ENCODE peak calls at places on chromosome 9, in ten cellular contexts. F is GM06990; Y is CD8-positive, alpha-beta T cell; O is BE2C; S is GM12864; K is Peyer's patch; W is MM.1S; E is lower leg skin; G is suprapubic skin; Z is tibial artery. J is an unnamed sample.

GRCh38 chr9:114271556-114272510 is 51.1 kb upstream of the ORM1 start:
- DNase-seq in F (no peak), Y (no peak), O (peak), S (no peak), K (no peak), W (peak), E (no peak), G (peak), Z (peak), J (no peak)

GRCh38 chr9:119004618-119004990 is 364.6 kb downstream of the BRINP1 start:
- DNase-seq in F (no peak), Y (no peak), O (no peak), S (no peak), K (peak), W (no peak), E (no peak), G (peak), Z (peak), J (peak)

GRCh38 chr9:19631181-19631580 is 157.7 kb downstream of the SLC24A2 start:
- DNase-seq in F (no peak), Y (no peak), O (no peak), S (no peak), K (no peak), W (no peak), E (no peak), G (no peak), Z (no peak), J (no peak)

GRCh38 chr9:61673664-61674381 is 484.0 kb downstream of the SPATA31A7 start:
- DNase-seq in F (no peak), Y (no peak), O (no peak), S (no peak), K (no peak), W (no peak), E (peak), G (peak), Z (no peak), J (no peak)

GRCh38 chr9:131886839-131887238 is 147.0 kb upstream of the RAPGEF1 start:
- DNase-seq in F (no peak), Y (no peak), O (no peak), S (no peak), K (no peak), W (no peak), E (no peak), G (no peak), Z (no peak), J (no peak)

GRCh38 chr9:89849096-89849495 is 244.3 kb downstream of the GADD45G start:
- DNase-seq in F (no peak), Y (no peak), O (no peak), S (no peak), K (no peak), W (no peak), E (no peak), G (no peak), Z (no peak), J (no peak)

GRCh38 chr9:114503522-114504340 is 1.5 kb downstream of the WHRN start:
- DNase-seq in F (no peak), Y (no peak), O (no peak), S (no peak), K (no peak), W (peak), E (no peak), G (no peak), Z (no peak), J (no peak)

GRCh38 chr9:89802809-89803355 is 198.1 kb downstream of the GADD45G start:
- DNase-seq in F (no peak), Y (no peak), O (peak), S (no peak), K (no peak), W (no peak), E (peak), G (peak), Z (peak), J (no peak)

GRCh38 chr9:135615666-135616620 is 23.4 kb downstream of the GLT6D1 start:
- DNase-seq in F (no peak), Y (no peak), O (no peak), S (no peak), K (peak), W (no peak), E (peak), G (peak), Z (no peak), J (no peak)

GRCh38 chr9:127418037-127418471 is 6.1 kb upstream of the ZNF79 start:
- DNase-seq in F (no peak), Y (peak), O (peak), S (no peak), K (no peak), W (no peak), E (no peak), G (no peak), Z (no peak), J (no peak)

GRCh38 chr9:122346478-122347347 is 24.1 kb upstream of the PTGS1 start:
- DNase-seq in F (no peak), Y (no peak), O (peak), S (no peak), K (no peak), W (no peak), E (peak), G (no peak), Z (peak), J (no peak)

GRCh38 chr9:7153134-7153533 is 395.4 kb downstream of the KDM4C start:
- DNase-seq in F (no peak), Y (no peak), O (no peak), S (no peak), K (no peak), W (no peak), E (no peak), G (no peak), Z (no peak), J (no peak)

GRCh38 chr9:80157561-80157983 is 585.8 kb downstream of the TLE4 start:
- DNase-seq in F (peak), Y (no peak), O (no peak), S (no peak), K (no peak), W (no peak), E (no peak), G (no peak), Z (no peak), J (no peak)

GRCh38 chr9:121281614-121282291 is 13.8 kb downstream of the GSN start:
- DNase-seq in F (no peak), Y (no peak), O (no peak), S (no peak), K (no peak), W (no peak), E (peak), G (no peak), Z (peak), J (no peak)

GRCh38 chr9:33737811-33738606 is 57.4 kb upstream of the PRSS3 start:
- DNase-seq in F (no peak), Y (no peak), O (peak), S (no peak), K (no peak), W (peak), E (no peak), G (no peak), Z (no peak), J (no peak)

GRCh38 chr9:92467511-92467910 is 14.8 kb downstream of the ASPN start:
- DNase-seq in F (no peak), Y (no peak), O (no peak), S (no peak), K (no peak), W (no peak), E (no peak), G (no peak), Z (no peak), J (no peak)

GRCh38 chr9:135588886-135589595 is 27.5 kb downstream of the PAEP start:
- DNase-seq in F (no peak), Y (no peak), O (no peak), S (no peak), K (no peak), W (no peak), E (no peak), G (peak), Z (no peak), J (no peak)

GRCh38 chr9:130445268-130445983 is 665 bp downstream of the ASS1 start:
- DNase-seq in F (no peak), Y (no peak), O (peak), S (no peak), K (no peak), W (no peak), E (no peak), G (peak), Z (peak), J (no peak)

GRCh38 chr9:28808042-28808441 is 1234.8 kb upstream of the C9orf72 start:
- DNase-seq in F (no peak), Y (no peak), O (peak), S (no peak), K (no peak), W (no peak), E (no peak), G (no peak), Z (no peak), J (peak)

GRCh38 chr9:100117316-100117715 is 18.3 kb downstream of the INVS start:
- DNase-seq in F (no peak), Y (no peak), O (no peak), S (no peak), K (no peak), W (no peak), E (no peak), G (no peak), Z (no peak), J (no peak)

GRCh38 chr9:123176949-123177348 is 91.4 kb downstream of the STRBP start:
- DNase-seq in F (no peak), Y (no peak), O (no peak), S (no peak), K (no peak), W (no peak), E (no peak), G (no peak), Z (no peak), J (no peak)

DNA sequence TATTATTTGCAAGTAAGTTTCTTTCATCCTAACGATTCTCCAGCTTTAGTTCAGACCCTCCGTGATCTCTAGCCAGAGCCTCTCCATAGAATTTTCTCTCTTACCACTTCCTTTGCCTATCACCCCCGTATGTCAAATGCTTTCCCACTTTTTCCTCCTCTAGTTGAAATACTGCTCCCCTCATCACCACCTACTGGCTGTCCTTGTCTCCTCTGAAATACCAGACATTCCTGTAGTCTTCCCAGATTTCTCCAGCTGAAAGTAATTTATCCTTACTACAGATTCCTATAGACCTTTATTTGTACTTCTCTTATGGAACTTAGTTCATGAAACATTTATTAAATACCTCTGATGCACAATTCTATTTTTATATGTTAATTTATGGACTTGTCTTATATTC is 36.0 kb upstream of the GLIPR2 start:
- DNase-seq in F (no peak), Y (no peak), O (no peak), S (no peak), K (no peak), W (no peak), E (no peak), G (no peak), Z (no peak), J (no peak)
- TF ChIP-seq CTCF in F (no peak), Y (no peak), O (no peak), S (no peak), K (no peak), W (no peak), E (no peak), G (no peak), Z (no peak), J (peak)

GRCh38 chr9:129352157-129352870 is 174.3 kb upstream of the IER5L start:
- DNase-seq in F (no peak), Y (no peak), O (peak), S (no peak), K (no peak), W (no peak), E (no peak), G (no peak), Z (no peak), J (no peak)
- H3K4me3 ChIP-seq in F (no peak), Y (no peak), O (peak), S (no peak), K (peak), W (peak), E (no peak), G (peak), Z (peak), J (peak)

DNA sequence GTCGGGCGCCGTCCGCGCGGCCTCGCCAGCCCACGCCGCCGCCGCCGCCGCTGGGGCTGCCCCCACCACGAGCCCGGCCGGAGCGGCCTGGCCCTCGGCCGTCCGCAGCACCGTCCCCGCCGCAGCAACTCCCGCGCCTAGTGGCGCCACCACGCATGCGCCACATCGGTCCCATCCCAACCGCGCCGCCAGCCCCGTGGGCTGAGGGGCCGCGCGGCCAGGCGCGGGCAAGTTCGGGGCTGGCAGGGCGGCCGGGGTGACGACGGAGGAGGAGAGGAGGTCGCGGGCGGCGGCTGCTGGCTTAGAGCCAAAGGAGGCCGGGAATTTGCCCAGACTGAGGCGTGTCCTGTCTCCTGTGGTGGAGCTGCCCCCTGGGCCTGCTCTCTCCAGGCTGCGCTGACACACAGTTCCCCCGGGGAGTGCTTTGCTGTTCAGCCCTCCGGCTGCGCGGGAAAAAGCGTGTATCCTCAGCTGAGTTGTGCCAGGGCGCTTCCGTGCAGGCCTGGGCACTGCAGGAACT is at the start of gene TUSC1:
- DNase-seq in F (no peak), Y (no peak), O (peak), S (no peak), K (peak), W (peak), E (peak), G (peak), Z (peak), J (no peak)
- TF ChIP-seq CTCF in F (no peak), Y (no peak), O (no peak), S (no peak), K (no peak), W (no peak), E (no peak), G (no peak), Z (peak), J (no peak)

GRCh38 chr9:35909274-35909673 is at the start of gene SPAAR:
- DNase-seq in F (no peak), Y (no peak), O (no peak), S (no peak), K (no peak), W (no peak), E (peak), G (no peak), Z (no peak), J (no peak)
- H3K4me3 ChIP-seq in F (no peak), Y (no peak), O (no peak), S (no peak), K (no peak), W (no peak), E (no peak), G (peak), Z (peak), J (no peak)